ENCODE peak calls at places on chromosomes 12 and 14, in five cellular contexts. E is foreskin fibroblast, P is EL, H is pons, G is cardiac muscle cell. L is an unnamed sample.

GRCh38 chr12:111330800-111331752 is 37.8 kb downstream of the PHETA1 start:
- DNase-seq in E (peak; percentile 70), P (peak; percentile 59), H (peak; percentile 23), G (peak; percentile 71), L (no peak)

GRCh38 chr12:12511021-12511783 is 51.5 kb downstream of the DUSP16 start:
- DNase-seq in E (no peak), P (no peak), H (no peak), G (no peak), L (no peak)

GRCh38 chr14:89848165-89848564 is 106.4 kb downstream of the EFCAB11 start:
- DNase-seq in E (peak; percentile 44), P (peak; percentile 32), H (peak; percentile 6), G (peak; percentile 28), L (no peak)

GRCh38 chr12:19150273-19150895 is 20.9 kb downstream of the PLEKHA5 start:
- DNase-seq in E (no peak), P (peak; percentile 45), H (no peak), G (peak; percentile 49), L (no peak)

GRCh38 chr12:3419538-3419937 is 71.5 kb upstream of the PRMT8 start:
- DNase-seq in E (no peak), P (no peak), H (no peak), G (no peak), L (no peak)

GRCh38 chr14:24395609-24396580 is 2.9 kb upstream of the NYNRIN start:
- DNase-seq in E (no peak), P (no peak), H (no peak), G (peak; percentile 32), L (no peak)

GRCh38 chr12:11651785-11652184 is 2.3 kb downstream of the ETV6 start:
- DNase-seq in E (peak; percentile 38), P (peak; percentile 25), H (peak; percentile 44), G (no peak), L (no peak)

GRCh38 chr12:47022296-47022695 is 57.1 kb upstream of the PCED1B start:
- DNase-seq in E (peak; percentile 62), P (peak; percentile 80), H (no peak), G (peak; percentile 75), L (no peak)

GRCh38 chr14:31360919-31361662 is 59.3 kb downstream of the HEATR5A start:
- DNase-seq in E (peak; percentile 75), P (peak; percentile 72), H (no peak), G (no peak), L (no peak)

GRCh38 chr12:83017001-83017400 is 330.3 kb downstream of the TMTC2 start:
- DNase-seq in E (no peak), P (no peak), H (peak; percentile 71), G (no peak), L (no peak)

GRCh38 chr12:2238111-2238510 is 185.3 kb downstream of the CACNA1C start:
- DNase-seq in E (no peak), P (no peak), H (no peak), G (no peak), L (no peak)

GRCh38 chr12:113259499-113259953 is 38.3 kb downstream of the TPCN1 start:
- DNase-seq in E (peak; percentile 75), P (no peak), H (peak; percentile 96), G (peak; percentile 67), L (peak; percentile 88)

GRCh38 chr12:52216107-52216506 is 16.9 kb upstream of the KRT7 start:
- DNase-seq in E (no peak), P (no peak), H (no peak), G (no peak), L (no peak)

GRCh38 chr12:2691340-2692111 is 103.2 kb upstream of the FKBP4 start:
- DNase-seq in E (peak; percentile 19), P (no peak), H (no peak), G (peak; percentile 16), L (no peak)

GRCh38 chr12:94623161-94623920 is 27.0 kb downstream of the TMCC3 start:
- DNase-seq in E (no peak), P (no peak), H (no peak), G (no peak), L (no peak)

GRCh38 chr12:30795410-30795659 is 40.6 kb upstream of the CAPRIN2 start:
- DNase-seq in E (no peak), P (no peak), H (no peak), G (no peak), L (no peak)

GRCh38 chr12:118271199-118271598 is 101.5 kb downstream of the TAOK3 start:
- DNase-seq in E (no peak), P (peak; percentile 3), H (no peak), G (no peak), L (no peak)

GRCh38 chr12:116843085-116843484 is 38.2 kb downstream of the HRK start:
- DNase-seq in E (no peak), P (no peak), H (no peak), G (no peak), L (no peak)

GRCh38 chr12:60230103-60230502 is 634.3 kb downstream of the SLC16A7 start:
- DNase-seq in E (peak; percentile 3), P (peak; percentile 11), H (no peak), G (no peak), L (no peak)

GRCh38 chr12:46965137-46965536 is 114.3 kb upstream of the PCED1B start:
- DNase-seq in E (no peak), P (no peak), H (no peak), G (no peak), L (no peak)

GRCh38 chr12:97075583-97076268 is 168.7 kb downstream of the NEDD1 start:
- DNase-seq in E (no peak), P (peak; percentile 1), H (no peak), G (peak; percentile 2), L (no peak)

GRCh38 chr14:92670177-92670576 is 78.2 kb downstream of the LGMN start:
- DNase-seq in E (peak; percentile 97), P (peak; percentile 82), H (no peak), G (peak; percentile 67), L (no peak)

GRCh38 chr14:45793081-45793480 is 540.1 kb upstream of the MIS18BP1 start:
- DNase-seq in E (no peak), P (no peak), H (no peak), G (no peak), L (no peak)

GRCh38 chr12:2686280-2686646 is 108.5 kb upstream of the FKBP4 start:
- DNase-seq in E (no peak), P (no peak), H (no peak), G (no peak), L (no peak)

GRCh38 chr14:72980863-72981262 is 46.0 kb downstream of the ZFYVE1 start:
- DNase-seq in E (no peak), P (no peak), H (no peak), G (no peak), L (no peak)

GRCh38 chr14:54501423-54501822 is 8.3 kb upstream of the CGRRF1 start:
- DNase-seq in E (no peak), P (no peak), H (no peak), G (no peak), L (no peak)

GRCh38 chr12:112837629-112838191 is 46.2 kb downstream of the RPH3A start:
- DNase-seq in E (peak; percentile 63), P (peak; percentile 67), H (no peak), G (peak; percentile 42), L (no peak)

GRCh38 chr12:10982244-10982643 is 4.5 kb downstream of the TAS2R50 start:
- DNase-seq in E (no peak), P (no peak), H (no peak), G (no peak), L (no peak)

GRCh38 chr12:47155457-47156166 is 75.9 kb upstream of the AMIGO2 start:
- DNase-seq in E (no peak), P (no peak), H (no peak), G (peak; percentile 73), L (no peak)

GRCh38 chr12:68207276-68207675 is 18.3 kb downstream of the IL26 start:
- DNase-seq in E (no peak), P (no peak), H (no peak), G (no peak), L (no peak)

GRCh38 chr12:5171701-5172100 is 128.0 kb downstream of the KCNA5 start:
- DNase-seq in E (peak; percentile 75), P (peak; percentile 79), H (peak; percentile 49), G (peak; percentile 61), L (no peak)

GRCh38 chr12:2805146-2805525 is 7.3 kb upstream of the ITFG2 start:
- DNase-seq in E (no peak), P (peak; percentile 12), H (no peak), G (peak; percentile 84), L (no peak)

GRCh38 chr12:53207042-53207441 is at the start of gene ITGB7:
- DNase-seq in E (no peak), P (no peak), H (no peak), G (no peak), L (no peak)

GRCh38 chr12:96198970-96199369 is 4.8 kb downstream of the ELK3 start:
- DNase-seq in E (peak; percentile 91), P (peak; percentile 92), H (no peak), G (peak; percentile 77), L (no peak)

GRCh38 chr14:68780358-68781160 is 12.3 kb downstream of the ZFP36L1 start:
- DNase-seq in E (peak; percentile 89), P (peak; percentile 56), H (peak; percentile 73), G (peak; percentile 89), L (no peak)